ENCODE peak calls at places on chromosomes 2 and 18, in seven cellular contexts. S is ELF-1, L is naive B cell, P is ACHN, T is A172, D is GM12892, B is foreskin melanocyte. X is an unnamed sample.

GRCh38 chr2:239283961-239284801 is 116.6 kb downstream of the HDAC4 start:
- DNase-seq in D (no peak), L (no peak), S (no peak), T (no peak), P (no peak), B (no peak), X (no peak)

GRCh38 chr18:58896268-58896667 is 31.6 kb downstream of the ZNF532 start:
- DNase-seq in B (no peak), L (peak; percentile 58), T (no peak), D (no peak), S (peak; percentile 47), P (no peak), X (no peak)

GRCh38 chr2:217901826-217902225 is 101.0 kb downstream of the TNS1 start:
- DNase-seq in P (no peak), B (no peak), S (no peak), L (no peak), T (no peak), D (no peak), X (no peak)

GRCh38 chr2:188765522-188765921 is 208.7 kb upstream of the COL3A1 start:
- DNase-seq in L (no peak), P (peak; percentile 28), T (peak; percentile 44), B (peak; percentile 64), D (no peak), S (peak; percentile 8), X (no peak)

GRCh38 chr2:49241506-49241905 is 87.2 kb upstream of the FSHR start:
- DNase-seq in S (no peak), P (no peak), L (no peak), D (no peak), T (no peak), B (no peak), X (no peak)

GRCh38 chr2:121815216-121815615 is 59.8 kb downstream of the TSN start:
- DNase-seq in T (no peak), L (no peak), S (no peak), D (no peak), P (no peak), B (no peak), X (no peak)

GRCh38 chr2:27322301-27322765 is 564 bp downstream of the MPV17 start:
- DNase-seq in P (peak; percentile 39), S (peak; percentile 19), T (peak; percentile 40), L (peak; percentile 31), D (no peak), B (no peak), X (peak; percentile 67)

GRCh38 chr18:26631135-26631534 is 82.8 kb upstream of the KCTD1 start:
- DNase-seq in T (no peak), P (no peak), L (no peak), D (no peak), S (no peak), B (no peak), X (no peak)

GRCh38 chr2:113225505-113226259 is 51.9 kb downstream of the PSD4 start:
- DNase-seq in D (no peak), L (no peak), B (peak; percentile 40), S (no peak), P (peak; percentile 97), T (peak; percentile 71), X (no peak)

GRCh38 chr2:149001496-149001895 is 37.0 kb upstream of the LYPD6B start:
- DNase-seq in T (no peak), B (no peak), P (no peak), S (no peak), L (no peak), D (no peak), X (no peak)

GRCh38 chr18:37303009-37303408 is 262.6 kb downstream of the CELF4 start:
- DNase-seq in P (no peak), L (no peak), B (no peak), D (no peak), S (no peak), T (no peak), X (no peak)

GRCh38 chr2:69767034-69767433 is 25.1 kb downstream of the ANXA4 start:
- DNase-seq in B (peak; percentile 69), P (no peak), S (no peak), L (no peak), D (no peak), T (peak; percentile 80), X (no peak)

GRCh38 chr2:56108806-56109205 is 75.0 kb upstream of the CCDC85A start:
- DNase-seq in P (no peak), T (no peak), S (no peak), L (no peak), D (no peak), B (no peak), X (no peak)

GRCh38 chr2:99066602-99067001 is 74.9 kb upstream of the C2orf15 start:
- DNase-seq in P (peak; percentile 79), L (peak; percentile 11), T (peak; percentile 46), S (no peak), D (peak; percentile 21), B (peak; percentile 42), X (no peak)

GRCh38 chr2:240416821-240417220 is 18.6 kb upstream of the GPC1 start:
- DNase-seq in D (no peak), L (no peak), S (no peak), T (no peak), P (no peak), B (no peak), X (no peak)

GRCh38 chr2:238427435-238428162 is 872 bp downstream of the ASB1 start:
- DNase-seq in T (no peak), L (peak; percentile 4), P (no peak), S (no peak), D (no peak), B (no peak), X (no peak)

GRCh38 chr2:135685361-135685760 is 56.3 kb upstream of the UBXN4 start:
- DNase-seq in D (no peak), L (no peak), T (no peak), B (no peak), S (no peak), P (no peak), X (no peak)

GRCh38 chr2:213167559-213167958 is 16.1 kb upstream of the IKZF2 start:
- DNase-seq in D (no peak), T (no peak), B (no peak), L (peak; percentile 50), P (no peak), S (no peak), X (no peak)

GRCh38 chr2:172094319-172095145 is 8.2 kb downstream of the DLX2 start:
- DNase-seq in D (no peak), P (peak; percentile 74), B (no peak), L (no peak), S (peak; percentile 5), T (peak; percentile 42), X (no peak)

GRCh38 chr2:18580606-18581005 is 8.8 kb downstream of the NT5C1B start:
- DNase-seq in T (no peak), P (no peak), S (no peak), D (no peak), B (no peak), L (no peak), X (no peak)

GRCh38 chr2:144780983-144781382 is 261.1 kb upstream of the ZEB2 start:
- DNase-seq in L (no peak), D (no peak), B (no peak), S (no peak), P (no peak), T (no peak), X (no peak)

GRCh38 chr2:230939066-230939591 is 14.1 kb upstream of the GPR55 start:
- DNase-seq in S (no peak), D (no peak), B (no peak), T (no peak), L (no peak), P (no peak), X (peak; percentile 51)

GRCh38 chr2:224875153-224875552 is 159.0 kb upstream of the CCDC195 start:
- DNase-seq in B (no peak), P (no peak), S (no peak), L (no peak), T (no peak), D (no peak), X (no peak)

GRCh38 chr2:127957240-127957639 is 70.6 kb downstream of the SAP130 start:
- DNase-seq in S (no peak), L (no peak), T (peak; percentile 16), D (no peak), B (no peak), P (no peak), X (no peak)

X was measured in activated CD8-positive, alpha-beta memory T cell treated with anti-CD3 and anti-CD28 coated beads for 24 hours.